ENCODE peak calls at places on chromosomes 5 and 9, in four cellular contexts. R is GM12878, P is K562, A is HepG2. O is an unnamed sample.

GRCh38 chr5:38660194-38660668 is 103.8 kb upstream of the LIFR start:
- DNase-seq in A (peak), P (peak), R (no peak), O (no peak)

GRCh38 chr9:135879237-135879601 is 28.1 kb downstream of the CAMSAP1 start:
- DNase-seq in P (no peak), R (no peak), A (no peak), O (no peak)

GRCh38 chr9:23686257-23686656 is 139.8 kb downstream of the ELAVL2 start:
- DNase-seq in P (no peak), A (no peak), R (no peak), O (no peak)

GRCh38 chr5:96984506-96985192 is 48.8 kb downstream of the LNPEP start:
- DNase-seq in P (no peak), R (no peak), A (no peak), O (no peak)

GRCh38 chr9:133716564-133717112 is 21.5 kb downstream of the SARDH start:
- DNase-seq in P (no peak), A (no peak), R (no peak), O (no peak)

GRCh38 chr9:78612089-78612488 is 315.2 kb downstream of the PSAT1 start:
- DNase-seq in P (no peak), R (no peak), A (no peak), O (no peak)

GRCh38 chr9:104027295-104027694 is 66.8 kb upstream of the SMC2 start:
- DNase-seq in A (no peak), R (peak), P (no peak), O (no peak)

GRCh38 chr5:157571357-157571827 is 4.2 kb downstream of the ADAM19 start:
- DNase-seq in A (no peak), R (peak), P (peak), O (peak)

GRCh38 chr5:138956801-138957200 is 81.7 kb upstream of the LRRTM2 start:
- DNase-seq in R (no peak), A (no peak), P (no peak), O (no peak)

GRCh38 chr5:144598451-144599068 is 427.9 kb downstream of the KCTD16 start:
- DNase-seq in A (no peak), P (no peak), R (no peak), O (no peak)

GRCh38 chr5:176350416-176350815 is 11.1 kb downstream of the KIAA1191 start:
- DNase-seq in P (no peak), A (no peak), R (no peak), O (no peak)
- TF ChIP-seq BRCA1 in P (no peak), A (no peak), R (no peak), O (no peak)

DNA sequence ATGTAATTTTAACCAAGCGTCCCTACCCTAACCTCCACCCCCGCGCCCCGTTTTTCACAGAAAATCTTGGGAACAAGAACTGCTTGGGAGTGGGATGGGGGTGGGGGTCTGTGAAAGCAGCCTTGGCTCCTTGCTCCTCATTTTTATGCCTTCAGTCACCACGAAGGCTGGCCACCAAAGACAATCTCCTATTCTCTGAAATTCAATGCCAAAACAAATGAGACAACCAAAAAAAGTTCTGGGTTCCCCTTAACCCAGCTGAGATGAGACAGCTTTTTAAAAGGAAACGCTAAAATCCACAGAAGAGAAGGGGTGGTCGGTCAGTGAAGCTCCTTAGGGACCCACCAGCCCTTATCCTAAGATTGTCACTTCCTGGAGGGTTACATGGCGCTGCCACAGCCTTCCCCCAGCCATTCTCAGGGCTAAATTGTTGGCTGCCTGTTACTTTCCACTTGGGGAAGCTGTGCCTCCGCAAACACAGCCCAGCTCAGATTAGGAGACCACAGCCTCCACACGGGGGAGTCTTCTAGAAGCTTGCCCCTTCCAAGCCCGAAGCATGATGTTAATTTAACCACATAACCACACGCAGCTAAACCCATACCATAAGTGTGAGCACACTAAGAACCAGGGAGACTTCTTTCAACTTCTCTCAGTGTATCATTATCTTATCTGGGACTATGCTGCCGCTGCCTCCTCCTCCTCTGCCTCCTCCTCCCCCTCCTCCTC is 136.3 kb downstream of the FOXD1 start:
- DNase-seq in A (no peak), R (no peak), P (peak), O (no peak)
- TF ChIP-seq BRCA1 in A (no peak), R (no peak), P (no peak), O (no peak)

GRCh38 chr5:15722305-15722704 is 222.3 kb downstream of the FBXL7 start:
- DNase-seq in A (no peak), R (no peak), P (no peak), O (no peak)

GRCh38 chr5:15731686-15732085 is 231.7 kb downstream of the FBXL7 start:
- DNase-seq in P (no peak), R (no peak), A (no peak), O (no peak)

GRCh38 chr5:15727375-15727774 is 227.4 kb downstream of the FBXL7 start:
- DNase-seq in P (no peak), A (no peak), R (no peak), O (no peak)
- TF ChIP-seq BRCA1 in P (no peak), A (no peak), R (no peak), O (no peak)

GRCh38 chr5:80055491-80056170 is 20.5 kb downstream of the THBS4 start:
- DNase-seq in R (no peak), A (no peak), P (no peak), O (peak)

GRCh38 chr5:80061541-80061940 is 26.4 kb downstream of the THBS4 start:
- DNase-seq in A (peak), P (no peak), R (no peak), O (no peak)

GRCh38 chr5:80061005-80061404 is 25.9 kb downstream of the THBS4 start:
- DNase-seq in P (no peak), A (no peak), R (no peak), O (no peak)

GRCh38 chr5:80057121-80057520 is 22.0 kb downstream of the THBS4 start:
- DNase-seq in R (no peak), P (no peak), A (no peak), O (no peak)

GRCh38 chr5:80059354-80059980 is 24.3 kb downstream of the THBS4 start:
- DNase-seq in A (no peak), R (no peak), P (no peak), O (no peak)
- TF ChIP-seq BRCA1 in A (no peak), R (no peak), P (no peak), O (no peak)

DNA sequence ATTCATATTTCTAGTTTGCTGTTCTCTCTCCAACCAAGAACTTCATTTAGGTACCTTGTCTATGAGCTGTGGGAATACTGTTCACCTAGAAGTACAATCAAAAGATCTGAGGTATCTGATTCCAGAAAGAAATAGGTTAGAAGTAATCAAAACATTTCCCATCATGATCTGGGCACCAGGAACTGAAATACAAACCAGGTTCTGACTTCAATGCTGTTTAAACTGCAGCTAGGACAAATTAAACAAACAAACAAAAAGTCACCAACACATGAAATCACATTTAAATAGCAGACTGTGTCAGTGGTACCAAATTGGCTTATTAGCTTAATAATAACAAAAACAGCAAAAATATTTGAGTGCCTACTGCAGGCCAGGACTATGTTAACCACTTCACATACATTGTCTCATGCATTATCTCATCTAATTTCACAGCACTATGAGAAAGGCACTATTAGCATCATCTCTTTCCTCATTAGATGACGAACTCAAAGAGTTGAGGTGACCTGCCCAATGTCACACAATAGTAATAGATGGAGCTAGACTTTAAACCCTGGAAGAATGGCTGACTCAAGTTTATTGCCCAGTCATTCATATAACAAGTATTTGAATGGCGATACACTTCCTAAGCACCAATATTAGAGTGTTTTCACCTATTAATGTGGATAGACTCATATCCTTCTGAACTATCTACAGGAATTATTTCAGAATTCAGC is 14.5 kb downstream of the PLPP1 start:
- DNase-seq in P (no peak), A (no peak), R (no peak), O (no peak)
- TF ChIP-seq BRCA1 in P (no peak), A (no peak), R (no peak), O (no peak)

GRCh38 chr9:137148242-137148641 is 9.3 kb downstream of the GRIN1 start:
- DNase-seq in P (no peak), R (no peak), A (no peak), O (no peak)
- TF ChIP-seq BRCA1 in P (no peak), R (no peak), A (no peak), O (no peak)

GRCh38 chr5:137693951-137694721 is 41.8 kb downstream of the KLHL3 start:
- DNase-seq in A (no peak), P (no peak), R (no peak), O (no peak)

GRCh38 chr5:137695651-137696428 is 40.0 kb downstream of the KLHL3 start:
- DNase-seq in R (no peak), P (peak), A (no peak), O (peak)

GRCh38 chr5:137689306-137689705 is 46.6 kb downstream of the KLHL3 start:
- DNase-seq in P (no peak), A (no peak), R (no peak), O (no peak)

GRCh38 chr5:137696481-137696880 is 39.4 kb downstream of the KLHL3 start:
- DNase-seq in P (no peak), A (no peak), R (no peak), O (no peak)

DNA sequence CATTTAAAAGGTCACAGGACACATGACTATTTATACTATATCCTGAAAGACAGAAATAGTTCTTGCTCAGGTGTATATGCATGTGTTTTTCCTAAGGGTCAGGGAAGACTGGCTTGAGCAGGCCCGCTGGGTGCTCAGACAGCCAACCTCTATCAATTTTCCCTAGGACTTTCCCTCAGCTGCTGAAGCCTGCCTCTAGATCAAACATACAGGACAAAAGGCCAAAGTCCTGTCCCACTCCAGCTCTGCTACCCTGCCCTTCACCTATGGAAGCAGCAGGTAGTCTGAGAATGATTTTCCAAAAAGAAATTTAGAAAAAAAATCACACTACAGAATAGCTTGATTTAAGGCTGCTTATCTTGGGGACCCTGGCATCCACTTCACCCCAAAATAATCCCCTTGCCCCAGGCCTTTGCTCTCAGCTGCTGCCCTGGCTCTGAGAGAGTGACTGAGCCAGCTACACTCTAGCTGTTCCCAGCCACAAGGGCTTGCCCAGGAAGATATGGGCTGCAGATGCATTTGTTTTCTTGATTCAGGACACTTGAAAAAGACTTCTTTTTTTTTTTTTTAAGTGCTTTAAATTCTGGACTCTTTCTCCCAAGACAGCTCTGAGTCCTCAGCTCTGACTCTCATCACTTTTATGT is 42.5 kb downstream of the KLHL3 start:
- DNase-seq in A (no peak), R (no peak), P (no peak), O (no peak)
- TF ChIP-seq BRCA1 in A (no peak), R (no peak), P (no peak), O (no peak)

GRCh38 chr5:14426521-14426920 is 155.1 kb upstream of the OTULINL start:
- DNase-seq in A (no peak), R (no peak), P (no peak), O (no peak)

GRCh38 chr5:14425581-14425980 is 156.0 kb upstream of the OTULINL start:
- DNase-seq in R (no peak), A (no peak), P (no peak), O (no peak)

GRCh38 chr5:14429614-14430013 is 152.0 kb upstream of the OTULINL start:
- DNase-seq in R (no peak), P (no peak), A (no peak), O (no peak)

GRCh38 chr5:14429102-14429501 is 152.5 kb upstream of the OTULINL start:
- DNase-seq in A (no peak), P (no peak), R (no peak), O (no peak)

DNA sequence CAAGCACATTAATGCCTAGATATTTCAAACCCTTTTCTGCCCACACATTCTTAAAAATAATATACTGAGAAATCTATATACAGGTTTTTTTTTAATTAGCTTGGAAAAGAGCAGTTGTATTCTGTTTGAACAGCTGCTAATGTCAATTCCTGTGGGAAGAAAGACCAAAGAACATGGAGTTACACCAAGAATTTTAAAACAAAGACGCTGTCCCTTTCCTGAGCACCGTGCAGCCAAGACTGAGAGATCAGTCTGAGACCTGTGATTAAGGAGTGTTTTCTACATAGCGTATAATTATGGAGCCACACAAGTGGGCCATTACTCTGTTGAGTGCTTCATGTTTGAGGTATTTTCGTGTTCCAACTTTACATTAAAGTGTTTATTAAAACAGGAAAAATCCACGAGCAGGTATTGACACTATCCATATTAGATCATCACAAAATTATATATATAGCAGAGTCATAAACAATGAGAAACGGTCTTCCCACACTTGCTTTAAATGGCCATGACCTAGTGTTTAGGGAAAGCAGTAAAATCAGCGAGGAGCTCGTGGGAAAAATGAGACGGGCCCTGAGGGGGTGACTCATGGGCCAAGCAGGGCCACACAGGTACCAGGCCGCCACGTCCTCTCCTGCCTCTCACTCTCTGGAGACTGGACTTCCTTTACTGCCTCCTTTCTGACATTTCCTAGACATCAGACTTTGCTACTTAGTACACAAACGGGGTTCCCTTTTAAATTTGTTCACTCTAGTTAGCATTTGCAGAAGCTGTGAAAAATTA is 153.1 kb upstream of the OTULINL start:
- DNase-seq in P (no peak), R (no peak), A (no peak), O (no peak)
- TF ChIP-seq BRCA1 in P (no peak), R (no peak), A (no peak), O (no peak)

GRCh38 chr5:102090770-102091169 is 205.3 kb downstream of the SLCO4C1 start:
- DNase-seq in A (peak), R (no peak), P (peak), O (no peak)
- TF ChIP-seq BRCA1 in A (no peak), R (no peak), P (no peak), O (no peak)

O was measured in H1.